ENCODE peak calls at places on chromosome 12, in eight cellular contexts. One of them, this sample, is unnamed.

GRCh38 chr12:16272222-16272621 is 5.3 kb downstream of the SLC15A5 start:
- DNase-seq in small intestine: no peak
- DNase-seq in astrocyte: no peak
- DNase-seq in A549: no peak
- DNase-seq in CD8-positive, alpha-beta T cell: no peak
- DNase-seq in CD4-positive, alpha-beta memory T cell: no peak
- DNase-seq in heart left ventricle: no peak
- DNase-seq in GM23338: no peak
- DNase-seq in this sample: no peak

GRCh38 chr12:14858513-14858912 is 15.2 kb upstream of the ART4 start:
- DNase-seq in small intestine: no peak
- DNase-seq in astrocyte: no peak
- DNase-seq in A549: no peak
- DNase-seq in CD8-positive, alpha-beta T cell: no peak
- DNase-seq in CD4-positive, alpha-beta memory T cell: no peak
- DNase-seq in heart left ventricle: no peak
- DNase-seq in GM23338: no peak
- DNase-seq in this sample: no peak

GRCh38 chr12:6951551-6952120 is 480 bp downstream of the PTPN6 start:
- DNase-seq in small intestine: no peak
- DNase-seq in astrocyte: no peak
- DNase-seq in A549: no peak
- DNase-seq in CD8-positive, alpha-beta T cell: no peak
- DNase-seq in CD4-positive, alpha-beta memory T cell: peak
- DNase-seq in heart left ventricle: no peak
- DNase-seq in GM23338: no peak
- DNase-seq in this sample: peak

GRCh38 chr12:110023634-110024023 is 24.4 kb downstream of the ANKRD13A start:
- DNase-seq in small intestine: no peak
- DNase-seq in astrocyte: no peak
- DNase-seq in A549: no peak
- DNase-seq in CD8-positive, alpha-beta T cell: no peak
- DNase-seq in CD4-positive, alpha-beta memory T cell: no peak
- DNase-seq in heart left ventricle: no peak
- DNase-seq in GM23338: no peak
- DNase-seq in this sample: no peak

GRCh38 chr12:128549621-128550020 is 274.1 kb downstream of the SLC15A4 start:
- DNase-seq in small intestine: no peak
- DNase-seq in astrocyte: no peak
- DNase-seq in A549: no peak
- DNase-seq in CD8-positive, alpha-beta T cell: no peak
- DNase-seq in CD4-positive, alpha-beta memory T cell: no peak
- DNase-seq in heart left ventricle: no peak
- DNase-seq in GM23338: peak
- DNase-seq in this sample: no peak

GRCh38 chr12:107319536-107320030 is 226.2 kb upstream of the CRY1 start:
- DNase-seq in small intestine: no peak
- DNase-seq in astrocyte: no peak
- DNase-seq in A549: no peak
- DNase-seq in CD8-positive, alpha-beta T cell: peak
- DNase-seq in CD4-positive, alpha-beta memory T cell: peak
- DNase-seq in heart left ventricle: no peak
- DNase-seq in GM23338: no peak
- DNase-seq in this sample: no peak

GRCh38 chr12:16531623-16532022 is 74.3 kb downstream of the LMO3 start:
- DNase-seq in small intestine: peak
- DNase-seq in astrocyte: no peak
- DNase-seq in A549: no peak
- DNase-seq in CD8-positive, alpha-beta T cell: no peak
- DNase-seq in CD4-positive, alpha-beta memory T cell: no peak
- DNase-seq in heart left ventricle: no peak
- DNase-seq in GM23338: no peak
- DNase-seq in this sample: no peak

GRCh38 chr12:109523504-109523903 is 46.1 kb downstream of the UBE3B start:
- DNase-seq in small intestine: no peak
- DNase-seq in astrocyte: no peak
- DNase-seq in A549: no peak
- DNase-seq in CD8-positive, alpha-beta T cell: no peak
- DNase-seq in CD4-positive, alpha-beta memory T cell: no peak
- DNase-seq in heart left ventricle: no peak
- DNase-seq in GM23338: no peak
- DNase-seq in this sample: no peak

GRCh38 chr12:52004042-52004648 is 2.6 kb upstream of the TAMALIN start:
- DNase-seq in small intestine: peak
- DNase-seq in astrocyte: peak
- DNase-seq in A549: peak
- DNase-seq in CD8-positive, alpha-beta T cell: no peak
- DNase-seq in CD4-positive, alpha-beta memory T cell: no peak
- DNase-seq in heart left ventricle: peak
- DNase-seq in GM23338: peak
- DNase-seq in this sample: peak

GRCh38 chr12:108667349-108667748 is 33.7 kb upstream of the SELPLG start:
- DNase-seq in small intestine: no peak
- DNase-seq in astrocyte: no peak
- DNase-seq in A549: no peak
- DNase-seq in CD8-positive, alpha-beta T cell: no peak
- DNase-seq in CD4-positive, alpha-beta memory T cell: no peak
- DNase-seq in heart left ventricle: no peak
- DNase-seq in GM23338: no peak
- DNase-seq in this sample: peak

GRCh38 chr12:38892976-38893375 is 12.4 kb downstream of the CPNE8 start:
- DNase-seq in small intestine: no peak
- DNase-seq in astrocyte: no peak
- DNase-seq in A549: no peak
- DNase-seq in CD8-positive, alpha-beta T cell: no peak
- DNase-seq in CD4-positive, alpha-beta memory T cell: no peak
- DNase-seq in heart left ventricle: no peak
- DNase-seq in GM23338: no peak
- DNase-seq in this sample: no peak

GRCh38 chr12:54981796-54982195 is 2.8 kb downstream of the TESPA1 start:
- DNase-seq in small intestine: no peak
- DNase-seq in astrocyte: no peak
- DNase-seq in A549: no peak
- DNase-seq in CD8-positive, alpha-beta T cell: no peak
- DNase-seq in CD4-positive, alpha-beta memory T cell: no peak
- DNase-seq in heart left ventricle: no peak
- DNase-seq in GM23338: no peak
- DNase-seq in this sample: no peak

GRCh38 chr12:53696285-53696654 is 20.4 kb upstream of the ATP5MC2 start:
- DNase-seq in small intestine: peak
- DNase-seq in astrocyte: peak
- DNase-seq in A549: peak
- DNase-seq in CD8-positive, alpha-beta T cell: no peak
- DNase-seq in CD4-positive, alpha-beta memory T cell: no peak
- DNase-seq in heart left ventricle: peak
- DNase-seq in GM23338: peak
- DNase-seq in this sample: no peak

GRCh38 chr12:123363743-123364531 is 710 bp downstream of the SBNO1 start:
- DNase-seq in small intestine: peak
- DNase-seq in astrocyte: peak
- DNase-seq in A549: peak
- DNase-seq in CD8-positive, alpha-beta T cell: peak
- DNase-seq in CD4-positive, alpha-beta memory T cell: peak
- DNase-seq in heart left ventricle: peak
- DNase-seq in GM23338: peak
- DNase-seq in this sample: peak

GRCh38 chr12:117967043-117967442 is 1.7 kb downstream of the KSR2 start:
- DNase-seq in small intestine: no peak
- DNase-seq in astrocyte: no peak
- DNase-seq in A549: no peak
- DNase-seq in CD8-positive, alpha-beta T cell: no peak
- DNase-seq in CD4-positive, alpha-beta memory T cell: no peak
- DNase-seq in heart left ventricle: no peak
- DNase-seq in GM23338: peak
- DNase-seq in this sample: no peak

GRCh38 chr12:122437656-122438121 is 15.2 kb upstream of the CLIP1 start:
- DNase-seq in small intestine: no peak
- DNase-seq in astrocyte: peak
- DNase-seq in A549: no peak
- DNase-seq in CD8-positive, alpha-beta T cell: no peak
- DNase-seq in CD4-positive, alpha-beta memory T cell: no peak
- DNase-seq in heart left ventricle: peak
- DNase-seq in GM23338: no peak
- DNase-seq in this sample: peak

GRCh38 chr12:24821691-24822090 is 127.2 kb downstream of the BCAT1 start:
- DNase-seq in small intestine: no peak
- DNase-seq in astrocyte: peak
- DNase-seq in A549: no peak
- DNase-seq in CD8-positive, alpha-beta T cell: no peak
- DNase-seq in CD4-positive, alpha-beta memory T cell: no peak
- DNase-seq in heart left ventricle: no peak
- DNase-seq in GM23338: no peak
- DNase-seq in this sample: no peak

GRCh38 chr12:1811948-1812291 is 8.4 kb upstream of the LRTM2 start:
- DNase-seq in small intestine: no peak
- DNase-seq in astrocyte: no peak
- DNase-seq in A549: no peak
- DNase-seq in CD8-positive, alpha-beta T cell: no peak
- DNase-seq in CD4-positive, alpha-beta memory T cell: no peak
- DNase-seq in heart left ventricle: no peak
- DNase-seq in GM23338: no peak
- DNase-seq in this sample: no peak
- H3K4me3 ChIP-seq in small intestine: no peak
- H3K4me3 ChIP-seq in astrocyte: no peak
- H3K4me3 ChIP-seq in A549: no peak
- H3K4me3 ChIP-seq in CD8-positive, alpha-beta T cell: no peak
- H3K4me3 ChIP-seq in CD4-positive, alpha-beta memory T cell: no peak
- H3K4me3 ChIP-seq in heart left ventricle: no peak
- H3K4me3 ChIP-seq in GM23338: no peak
- H3K4me3 ChIP-seq in this sample: no peak

GRCh38 chr12:9869307-9870161 is at the start of gene CLEC2B:
- DNase-seq in small intestine: peak
- DNase-seq in astrocyte: peak
- DNase-seq in A549: no peak
- DNase-seq in CD8-positive, alpha-beta T cell: no peak
- DNase-seq in CD4-positive, alpha-beta memory T cell: peak
- DNase-seq in heart left ventricle: no peak
- DNase-seq in GM23338: no peak
- DNase-seq in this sample: no peak

GRCh38 chr12:9872116-9872515 is 3.0 kb upstream of the CLEC2B start:
- DNase-seq in small intestine: no peak
- DNase-seq in astrocyte: no peak
- DNase-seq in A549: no peak
- DNase-seq in CD8-positive, alpha-beta T cell: no peak
- DNase-seq in CD4-positive, alpha-beta memory T cell: no peak
- DNase-seq in heart left ventricle: no peak
- DNase-seq in GM23338: no peak
- DNase-seq in this sample: no peak

GRCh38 chr12:9868951-9869306 is 225 bp downstream of the CLEC2B start:
- DNase-seq in small intestine: no peak
- DNase-seq in astrocyte: no peak
- DNase-seq in A549: no peak
- DNase-seq in CD8-positive, alpha-beta T cell: no peak
- DNase-seq in CD4-positive, alpha-beta memory T cell: no peak
- DNase-seq in heart left ventricle: no peak
- DNase-seq in GM23338: no peak
- DNase-seq in this sample: no peak

GRCh38 chr12:9868271-9868815 is 811 bp downstream of the CLEC2B start:
- DNase-seq in small intestine: peak
- DNase-seq in astrocyte: no peak
- DNase-seq in A549: no peak
- DNase-seq in CD8-positive, alpha-beta T cell: no peak
- DNase-seq in CD4-positive, alpha-beta memory T cell: peak
- DNase-seq in heart left ventricle: no peak
- DNase-seq in GM23338: no peak
- DNase-seq in this sample: no peak

GRCh38 chr12:9870311-9870866 is 1.2 kb upstream of the CLEC2B start:
- DNase-seq in small intestine: no peak
- DNase-seq in astrocyte: no peak
- DNase-seq in A549: no peak
- DNase-seq in CD8-positive, alpha-beta T cell: no peak
- DNase-seq in CD4-positive, alpha-beta memory T cell: peak
- DNase-seq in heart left ventricle: peak
- DNase-seq in GM23338: no peak
- DNase-seq in this sample: no peak
- H3K27ac ChIP-seq in small intestine: peak
- H3K27ac ChIP-seq in astrocyte: no peak
- H3K27ac ChIP-seq in A549: no peak
- H3K27ac ChIP-seq in CD8-positive, alpha-beta T cell: peak
- H3K27ac ChIP-seq in CD4-positive, alpha-beta memory T cell: peak
- H3K27ac ChIP-seq in heart left ventricle: peak
- H3K27ac ChIP-seq in GM23338: no peak
- H3K27ac ChIP-seq in this sample: peak

DNA sequence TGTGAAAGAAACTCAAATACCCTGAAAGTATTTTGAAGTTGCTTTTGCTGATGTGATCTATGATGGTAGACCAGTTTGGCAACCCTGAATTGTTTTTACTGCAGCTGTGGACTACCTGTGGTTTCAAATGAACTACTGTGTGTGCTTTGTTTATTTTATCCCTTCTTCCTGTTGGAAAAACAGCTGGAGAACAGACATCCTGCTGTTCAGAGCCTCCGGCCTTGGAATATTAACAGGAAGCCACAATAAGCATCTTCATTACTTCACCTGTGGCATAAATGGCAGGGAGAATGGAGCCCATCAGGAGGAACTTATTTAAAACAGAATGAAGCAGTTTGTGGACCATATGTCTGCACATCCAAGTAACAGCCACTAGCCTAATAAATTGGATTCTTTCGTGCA is 104.8 kb downstream of the DUSP6 start:
- DNase-seq in small intestine: no peak
- DNase-seq in astrocyte: no peak
- DNase-seq in A549: no peak
- DNase-seq in CD8-positive, alpha-beta T cell: no peak
- DNase-seq in CD4-positive, alpha-beta memory T cell: no peak
- DNase-seq in heart left ventricle: no peak
- DNase-seq in GM23338: peak
- DNase-seq in this sample: no peak
- H3K4me3 ChIP-seq in small intestine: no peak
- H3K4me3 ChIP-seq in astrocyte: no peak
- H3K4me3 ChIP-seq in A549: no peak
- H3K4me3 ChIP-seq in CD8-positive, alpha-beta T cell: no peak
- H3K4me3 ChIP-seq in CD4-positive, alpha-beta memory T cell: no peak
- H3K4me3 ChIP-seq in heart left ventricle: no peak
- H3K4me3 ChIP-seq in GM23338: peak
- H3K4me3 ChIP-seq in this sample: no peak

DNA sequence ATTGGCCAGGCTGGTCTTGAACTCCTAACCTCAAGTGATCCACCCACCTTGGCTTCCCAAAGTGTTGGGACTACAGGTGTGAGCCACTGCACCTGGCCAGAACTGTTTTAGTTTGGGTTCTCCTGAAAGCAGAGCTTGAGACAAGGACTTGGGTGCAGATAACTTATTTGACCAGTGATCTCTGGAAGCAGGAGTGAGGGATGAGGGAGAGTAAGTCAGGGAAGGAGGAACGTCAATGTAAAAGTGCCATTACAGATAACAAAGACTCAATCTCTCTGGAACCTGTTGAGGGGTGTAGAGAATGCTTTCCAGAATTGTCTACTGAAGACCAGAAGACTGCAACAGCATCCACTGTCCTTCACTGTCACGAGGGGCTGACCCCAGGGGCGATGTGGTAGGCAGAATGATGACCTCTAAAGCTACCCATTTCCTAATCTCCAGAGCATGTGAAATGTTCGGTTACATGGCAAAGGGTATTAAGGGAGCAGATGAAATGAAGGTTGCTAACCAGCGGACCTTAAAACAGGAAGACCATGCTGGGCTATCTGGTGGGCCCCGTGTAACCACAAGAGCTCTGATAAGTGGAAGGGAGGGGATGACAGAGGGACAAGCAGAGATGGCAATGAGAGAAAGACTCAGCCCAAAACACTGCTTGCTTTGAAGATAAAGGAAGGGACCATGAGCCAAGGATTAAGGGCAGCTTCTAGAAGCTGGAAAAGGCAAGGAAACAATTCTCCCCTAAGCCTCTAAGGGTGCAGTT is 207.8 kb downstream of the RBM19 start:
- DNase-seq in small intestine: no peak
- DNase-seq in astrocyte: no peak
- DNase-seq in A549: no peak
- DNase-seq in CD8-positive, alpha-beta T cell: no peak
- DNase-seq in CD4-positive, alpha-beta memory T cell: no peak
- DNase-seq in heart left ventricle: no peak
- DNase-seq in GM23338: no peak
- DNase-seq in this sample: no peak
- H3K27ac ChIP-seq in small intestine: no peak
- H3K27ac ChIP-seq in astrocyte: no peak
- H3K27ac ChIP-seq in A549: no peak
- H3K27ac ChIP-seq in CD8-positive, alpha-beta T cell: no peak
- H3K27ac ChIP-seq in CD4-positive, alpha-beta memory T cell: no peak
- H3K27ac ChIP-seq in heart left ventricle: no peak
- H3K27ac ChIP-seq in GM23338: no peak
- H3K27ac ChIP-seq in this sample: no peak